ENCODE peak calls at places on chromosome 11, in five cellular contexts. B, Z, R, V and N are unnamed samples.

GRCh38 chr11:17933710-17934109 is 79.1 kb downstream of the SERGEF start:
- DNase-seq in B (no peak), Z (no peak), R (no peak), V (no peak), N (no peak)

GRCh38 chr11:68049509-68050370 is 10.9 kb downstream of the TCIRG1 start:
- DNase-seq in B (peak), Z (no peak), R (no peak), V (no peak), N (no peak)

GRCh38 chr11:83285131-83285770 is 916 bp downstream of the CCDC90B start:
- DNase-seq in B (no peak), Z (no peak), R (no peak), V (no peak), N (no peak)

GRCh38 chr11:126163074-126163700 is 48.3 kb downstream of the RPUSD4 start:
- DNase-seq in B (peak), Z (no peak), R (peak), V (peak), N (peak)

GRCh38 chr11:62539238-62539925 is 7.2 kb downstream of the AHNAK start:
- DNase-seq in B (peak), Z (no peak), R (peak), V (peak), N (peak)

GRCh38 chr11:72247584-72247983 is 3.6 kb upstream of the PHOX2A start:
- DNase-seq in B (no peak), Z (no peak), R (no peak), V (no peak), N (no peak)

GRCh38 chr11:47260366-47260765 is 2.6 kb downstream of the NR1H3 start:
- DNase-seq in B (no peak), Z (no peak), R (no peak), V (no peak), N (no peak)

GRCh38 chr11:126415669-126416420 is 60.4 kb downstream of the ST3GAL4 start:
- DNase-seq in B (no peak), Z (no peak), R (no peak), V (no peak), N (peak)

GRCh38 chr11:75233688-75234295 is 6.8 kb upstream of the TPBGL start:
- DNase-seq in B (peak), Z (no peak), R (peak), V (peak), N (peak)

GRCh38 chr11:47361419-47361818 is 8.9 kb upstream of the MYBPC3 start:
- DNase-seq in B (no peak), Z (no peak), R (no peak), V (no peak), N (no peak)